ENCODE peak calls at places on chromosomes 2 and 18, in ten cellular contexts. One of them, this sample, is unnamed.

GRCh38 chr2:16441431-16441830 is 224.2 kb downstream of the CYRIA start:
- DNase-seq in CD8-positive, alpha-beta memory T cell: no peak
- DNase-seq in pancreas: no peak
- DNase-seq in IMR-90: no peak
- DNase-seq in aorta: no peak
- DNase-seq in HCT116: no peak
- DNase-seq in CD4-positive, CD25-positive, alpha-beta regulatory T cell: no peak
- DNase-seq in effector memory CD4-positive, alpha-beta T cell: no peak
- DNase-seq in GM23248: no peak
- DNase-seq in astrocyte: no peak
- DNase-seq in this sample: no peak

GRCh38 chr2:199987586-199987985 is 32.2 kb downstream of the MAIP1 start:
- DNase-seq in CD8-positive, alpha-beta memory T cell: no peak
- DNase-seq in pancreas: no peak
- DNase-seq in IMR-90: no peak
- DNase-seq in aorta: no peak
- DNase-seq in HCT116: no peak
- DNase-seq in CD4-positive, CD25-positive, alpha-beta regulatory T cell: no peak
- DNase-seq in effector memory CD4-positive, alpha-beta T cell: no peak
- DNase-seq in GM23248: no peak
- DNase-seq in astrocyte: no peak
- DNase-seq in this sample: no peak

GRCh38 chr2:37230581-37230980 is 815 bp downstream of the CEBPZ start:
- DNase-seq in CD8-positive, alpha-beta memory T cell: no peak
- DNase-seq in pancreas: no peak
- DNase-seq in IMR-90: no peak
- DNase-seq in aorta: no peak
- DNase-seq in HCT116: no peak
- DNase-seq in CD4-positive, CD25-positive, alpha-beta regulatory T cell: no peak
- DNase-seq in effector memory CD4-positive, alpha-beta T cell: no peak
- DNase-seq in GM23248: peak; percentile 44
- DNase-seq in astrocyte: peak; percentile 12
- DNase-seq in this sample: no peak

GRCh38 chr2:73825408-73825807 is 3.4 kb upstream of the STAMBP start:
- DNase-seq in CD8-positive, alpha-beta memory T cell: no peak
- DNase-seq in pancreas: no peak
- DNase-seq in IMR-90: peak; percentile 52
- DNase-seq in aorta: no peak
- DNase-seq in HCT116: no peak
- DNase-seq in CD4-positive, CD25-positive, alpha-beta regulatory T cell: no peak
- DNase-seq in effector memory CD4-positive, alpha-beta T cell: no peak
- DNase-seq in GM23248: peak; percentile 23
- DNase-seq in astrocyte: no peak
- DNase-seq in this sample: no peak

GRCh38 chr2:37898448-37898847 is 26.6 kb upstream of the RMDN2 start:
- DNase-seq in CD8-positive, alpha-beta memory T cell: no peak
- DNase-seq in pancreas: no peak
- DNase-seq in IMR-90: no peak
- DNase-seq in aorta: no peak
- DNase-seq in HCT116: no peak
- DNase-seq in CD4-positive, CD25-positive, alpha-beta regulatory T cell: no peak
- DNase-seq in effector memory CD4-positive, alpha-beta T cell: no peak
- DNase-seq in GM23248: no peak
- DNase-seq in astrocyte: no peak
- DNase-seq in this sample: no peak

GRCh38 chr2:221347471-221347870 is 224.6 kb downstream of the EPHA4 start:
- DNase-seq in CD8-positive, alpha-beta memory T cell: no peak
- DNase-seq in pancreas: no peak
- DNase-seq in IMR-90: peak; percentile 41
- DNase-seq in aorta: no peak
- DNase-seq in HCT116: no peak
- DNase-seq in CD4-positive, CD25-positive, alpha-beta regulatory T cell: no peak
- DNase-seq in effector memory CD4-positive, alpha-beta T cell: no peak
- DNase-seq in GM23248: peak; percentile 77
- DNase-seq in astrocyte: peak; percentile 24
- DNase-seq in this sample: no peak

GRCh38 chr18:42242758-42243157 is 287.7 kb downstream of the PIK3C3 start:
- DNase-seq in CD8-positive, alpha-beta memory T cell: no peak
- DNase-seq in pancreas: no peak
- DNase-seq in IMR-90: no peak
- DNase-seq in aorta: no peak
- DNase-seq in HCT116: no peak
- DNase-seq in CD4-positive, CD25-positive, alpha-beta regulatory T cell: no peak
- DNase-seq in effector memory CD4-positive, alpha-beta T cell: no peak
- DNase-seq in GM23248: no peak
- DNase-seq in astrocyte: no peak
- DNase-seq in this sample: no peak

GRCh38 chr18:13447621-13448020 is 229.1 kb downstream of the LDLRAD4 start:
- DNase-seq in CD8-positive, alpha-beta memory T cell: no peak
- DNase-seq in pancreas: no peak
- DNase-seq in IMR-90: peak; percentile 48
- DNase-seq in aorta: peak; percentile 84
- DNase-seq in HCT116: no peak
- DNase-seq in CD4-positive, CD25-positive, alpha-beta regulatory T cell: no peak
- DNase-seq in effector memory CD4-positive, alpha-beta T cell: no peak
- DNase-seq in GM23248: peak; percentile 96
- DNase-seq in astrocyte: peak; percentile 91
- DNase-seq in this sample: no peak

GRCh38 chr2:236569593-236569973 is at the start of gene ACKR3:
- DNase-seq in CD8-positive, alpha-beta memory T cell: peak; percentile 61
- DNase-seq in pancreas: peak; percentile 87
- DNase-seq in IMR-90: peak; percentile 24
- DNase-seq in aorta: peak; percentile 83
- DNase-seq in HCT116: peak; percentile 21
- DNase-seq in CD4-positive, CD25-positive, alpha-beta regulatory T cell: peak; percentile 88
- DNase-seq in effector memory CD4-positive, alpha-beta T cell: peak; percentile 61
- DNase-seq in GM23248: peak; percentile 85
- DNase-seq in astrocyte: peak; percentile 88
- DNase-seq in this sample: peak; percentile 87

GRCh38 chr2:232951891-232952290 is 61.2 kb downstream of the NGEF start:
- DNase-seq in CD8-positive, alpha-beta memory T cell: no peak
- DNase-seq in pancreas: no peak
- DNase-seq in IMR-90: no peak
- DNase-seq in aorta: no peak
- DNase-seq in HCT116: no peak
- DNase-seq in CD4-positive, CD25-positive, alpha-beta regulatory T cell: no peak
- DNase-seq in effector memory CD4-positive, alpha-beta T cell: no peak
- DNase-seq in GM23248: no peak
- DNase-seq in astrocyte: peak; percentile 15
- DNase-seq in this sample: no peak

GRCh38 chr2:110747522-110748488 is 15.4 kb downstream of the ACOXL start:
- DNase-seq in CD8-positive, alpha-beta memory T cell: no peak
- DNase-seq in pancreas: no peak
- DNase-seq in IMR-90: no peak
- DNase-seq in aorta: no peak
- DNase-seq in HCT116: no peak
- DNase-seq in CD4-positive, CD25-positive, alpha-beta regulatory T cell: no peak
- DNase-seq in effector memory CD4-positive, alpha-beta T cell: no peak
- DNase-seq in GM23248: no peak
- DNase-seq in astrocyte: no peak
- DNase-seq in this sample: no peak

GRCh38 chr2:62662548-62662947 is 43.0 kb upstream of the EHBP1 start:
- DNase-seq in CD8-positive, alpha-beta memory T cell: no peak
- DNase-seq in pancreas: no peak
- DNase-seq in IMR-90: no peak
- DNase-seq in aorta: no peak
- DNase-seq in HCT116: no peak
- DNase-seq in CD4-positive, CD25-positive, alpha-beta regulatory T cell: no peak
- DNase-seq in effector memory CD4-positive, alpha-beta T cell: no peak
- DNase-seq in GM23248: peak; percentile 12
- DNase-seq in astrocyte: no peak
- DNase-seq in this sample: no peak

GRCh38 chr2:123961576-123961975 is 63.5 kb upstream of the CNTNAP5 start:
- DNase-seq in CD8-positive, alpha-beta memory T cell: no peak
- DNase-seq in pancreas: no peak
- DNase-seq in IMR-90: no peak
- DNase-seq in aorta: no peak
- DNase-seq in HCT116: no peak
- DNase-seq in CD4-positive, CD25-positive, alpha-beta regulatory T cell: no peak
- DNase-seq in effector memory CD4-positive, alpha-beta T cell: no peak
- DNase-seq in GM23248: no peak
- DNase-seq in astrocyte: no peak
- DNase-seq in this sample: no peak

GRCh38 chr2:11598228-11598731 is 64.4 kb downstream of the GREB1 start:
- DNase-seq in CD8-positive, alpha-beta memory T cell: no peak
- DNase-seq in pancreas: no peak
- DNase-seq in IMR-90: no peak
- DNase-seq in aorta: peak; percentile 1
- DNase-seq in HCT116: no peak
- DNase-seq in CD4-positive, CD25-positive, alpha-beta regulatory T cell: no peak
- DNase-seq in effector memory CD4-positive, alpha-beta T cell: no peak
- DNase-seq in GM23248: no peak
- DNase-seq in astrocyte: no peak
- DNase-seq in this sample: no peak

GRCh38 chr2:130755234-130756040 is at the start of gene AMER3:
- DNase-seq in CD8-positive, alpha-beta memory T cell: no peak
- DNase-seq in pancreas: peak; percentile 86
- DNase-seq in IMR-90: no peak
- DNase-seq in aorta: no peak
- DNase-seq in HCT116: no peak
- DNase-seq in CD4-positive, CD25-positive, alpha-beta regulatory T cell: no peak
- DNase-seq in effector memory CD4-positive, alpha-beta T cell: no peak
- DNase-seq in GM23248: no peak
- DNase-seq in astrocyte: no peak
- DNase-seq in this sample: peak; percentile 28

GRCh38 chr2:10285578-10286198 is 17.0 kb upstream of the HPCAL1 start:
- DNase-seq in CD8-positive, alpha-beta memory T cell: no peak
- DNase-seq in pancreas: peak; percentile 90
- DNase-seq in IMR-90: peak; percentile 34
- DNase-seq in aorta: peak; percentile 97
- DNase-seq in HCT116: peak; percentile 71
- DNase-seq in CD4-positive, CD25-positive, alpha-beta regulatory T cell: no peak
- DNase-seq in effector memory CD4-positive, alpha-beta T cell: no peak
- DNase-seq in GM23248: peak; percentile 78
- DNase-seq in astrocyte: no peak
- DNase-seq in this sample: no peak

DNA sequence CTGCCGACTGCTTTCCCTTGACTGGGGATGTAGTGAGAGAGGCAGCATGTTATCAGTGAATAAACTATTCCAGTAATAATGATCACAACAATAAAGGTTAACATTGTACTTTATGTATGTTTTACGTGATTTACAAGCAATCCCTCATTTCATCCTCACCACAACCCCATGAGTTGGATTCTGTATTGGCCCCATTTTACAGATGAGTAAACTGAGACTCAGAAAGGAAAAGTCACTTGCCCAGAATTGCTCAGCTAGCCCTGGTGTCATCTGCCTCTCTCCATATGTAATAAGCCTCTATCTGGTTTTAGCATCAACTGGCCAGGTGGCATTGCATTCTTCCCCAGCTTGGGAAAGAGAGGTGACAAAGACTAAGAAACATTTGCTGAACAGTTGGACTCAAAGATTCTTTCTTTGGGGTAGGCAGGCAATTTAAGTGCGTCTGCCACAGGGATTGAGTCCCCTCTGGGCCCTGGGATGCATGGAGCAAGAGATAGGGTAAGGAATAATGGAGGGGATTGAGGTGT is 2.2 kb downstream of the CXCR2 start:
- DNase-seq in CD8-positive, alpha-beta memory T cell: no peak
- DNase-seq in pancreas: no peak
- DNase-seq in IMR-90: no peak
- DNase-seq in aorta: no peak
- DNase-seq in HCT116: no peak
- DNase-seq in CD4-positive, CD25-positive, alpha-beta regulatory T cell: no peak
- DNase-seq in effector memory CD4-positive, alpha-beta T cell: no peak
- DNase-seq in GM23248: no peak
- DNase-seq in astrocyte: no peak
- DNase-seq in this sample: no peak
- H3K4me1 ChIP-seq in CD8-positive, alpha-beta memory T cell: no peaks in the 10 kb centered on the region
- H3K4me1 ChIP-seq in pancreas: no peaks in the 10 kb centered on the region
- H3K4me1 ChIP-seq in IMR-90: no peaks in the 10 kb centered on the region
- H3K4me1 ChIP-seq in aorta: no peaks in the 10 kb centered on the region
- H3K4me1 ChIP-seq in HCT116: no peaks in the 10 kb centered on the region
- H3K4me1 ChIP-seq in CD4-positive, CD25-positive, alpha-beta regulatory T cell: no peaks in the 10 kb centered on the region
- H3K4me1 ChIP-seq in effector memory CD4-positive, alpha-beta T cell: no peaks in the 10 kb centered on the region
- H3K4me1 ChIP-seq in GM23248: no peaks in the 10 kb centered on the region
- H3K4me1 ChIP-seq in astrocyte: no peaks in the 10 kb centered on the region
- H3K4me1 ChIP-seq in this sample: no peaks in the 10 kb centered on the region

GRCh38 chr2:104889261-104890091 is 35.6 kb downstream of the POU3F3 start:
- DNase-seq in CD8-positive, alpha-beta memory T cell: no peak
- DNase-seq in pancreas: no peak
- DNase-seq in IMR-90: no peak
- DNase-seq in aorta: no peak
- DNase-seq in HCT116: no peak
- DNase-seq in CD4-positive, CD25-positive, alpha-beta regulatory T cell: no peak
- DNase-seq in effector memory CD4-positive, alpha-beta T cell: no peak
- DNase-seq in GM23248: no peak
- DNase-seq in astrocyte: no peak
- DNase-seq in this sample: no peak
- H3K4me3 ChIP-seq in CD8-positive, alpha-beta memory T cell: no peak overlapping the region
- H3K4me3 ChIP-seq in pancreas: no peak overlapping the region
- H3K4me3 ChIP-seq in IMR-90: no peak overlapping the region
- H3K4me3 ChIP-seq in aorta: no peak overlapping the region
- H3K4me3 ChIP-seq in HCT116: no peak overlapping the region
- H3K4me3 ChIP-seq in CD4-positive, CD25-positive, alpha-beta regulatory T cell: no peak overlapping the region
- H3K4me3 ChIP-seq in effector memory CD4-positive, alpha-beta T cell: no peak overlapping the region
- H3K4me3 ChIP-seq in GM23248: no peak overlapping the region
- H3K4me3 ChIP-seq in astrocyte: no peak overlapping the region
- H3K4me3 ChIP-seq in this sample: no peak overlapping the region

DNA sequence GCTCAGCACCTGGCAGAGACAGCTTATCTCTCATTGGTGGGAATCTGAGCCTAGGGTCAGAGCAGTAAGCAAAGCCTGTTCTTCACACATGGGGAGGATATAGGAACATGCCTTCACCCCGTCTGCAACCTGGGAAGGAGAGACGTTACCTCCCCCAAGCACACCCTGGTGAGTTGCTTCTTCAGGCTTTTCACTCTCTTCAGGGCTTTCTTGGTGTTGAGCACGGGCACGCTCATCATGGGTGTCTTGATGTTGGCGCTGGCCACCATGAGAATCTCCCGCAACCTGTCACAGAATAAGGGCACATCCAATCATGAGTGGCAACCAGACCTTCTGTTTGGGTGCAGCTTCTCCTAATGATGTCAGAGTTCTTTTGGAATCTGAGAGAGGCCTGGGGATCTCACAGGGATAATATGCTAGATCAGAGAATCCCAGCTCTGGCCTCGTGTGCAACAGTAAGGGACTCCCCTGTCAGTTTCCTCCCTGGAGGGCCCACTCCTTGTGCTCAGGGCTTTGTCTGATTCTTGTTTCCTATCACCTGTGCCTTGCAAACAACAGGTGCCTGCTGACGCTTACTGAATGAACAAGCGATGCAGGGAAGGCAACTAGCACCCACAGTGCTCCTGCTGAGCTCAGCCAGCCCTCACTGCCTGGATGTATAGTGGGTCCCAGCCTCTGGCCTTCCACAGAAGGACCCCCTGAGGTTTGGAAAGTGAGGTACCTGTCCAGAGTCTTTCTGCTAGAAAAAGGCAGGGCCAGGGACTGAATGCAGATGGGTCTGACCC is 66.3 kb downstream of the POLR1A start:
- DNase-seq in CD8-positive, alpha-beta memory T cell: no peak
- DNase-seq in pancreas: no peak
- DNase-seq in IMR-90: no peak
- DNase-seq in aorta: no peak
- DNase-seq in HCT116: no peak
- DNase-seq in CD4-positive, CD25-positive, alpha-beta regulatory T cell: no peak
- DNase-seq in effector memory CD4-positive, alpha-beta T cell: no peak
- DNase-seq in GM23248: no peak
- DNase-seq in astrocyte: no peak
- DNase-seq in this sample: peak; percentile 28
- H3K4me1 ChIP-seq in CD8-positive, alpha-beta memory T cell: peaks cover 77% of the 10 kb centered on the region
- H3K4me1 ChIP-seq in pancreas: peaks cover 27% of the 10 kb centered on the region
- H3K4me1 ChIP-seq in IMR-90: peaks cover 29% of the 10 kb centered on the region
- H3K4me1 ChIP-seq in aorta: no peaks in the 10 kb centered on the region
- H3K4me1 ChIP-seq in HCT116: no peaks in the 10 kb centered on the region
- H3K4me1 ChIP-seq in CD4-positive, CD25-positive, alpha-beta regulatory T cell: peaks cover 66% of the 10 kb centered on the region
- H3K4me1 ChIP-seq in effector memory CD4-positive, alpha-beta T cell: peaks cover 68% of the 10 kb centered on the region
- H3K4me1 ChIP-seq in GM23248: peaks cover 36% of the 10 kb centered on the region
- H3K4me1 ChIP-seq in astrocyte: peaks cover 31% of the 10 kb centered on the region
- H3K4me1 ChIP-seq in this sample: peaks cover 77% of the 10 kb centered on the region

GRCh38 chr2:171316755-171317337 is 116.9 kb downstream of the METTL8 start:
- DNase-seq in CD8-positive, alpha-beta memory T cell: no peak
- DNase-seq in pancreas: no peak
- DNase-seq in IMR-90: no peak
- DNase-seq in aorta: no peak
- DNase-seq in HCT116: no peak
- DNase-seq in CD4-positive, CD25-positive, alpha-beta regulatory T cell: no peak
- DNase-seq in effector memory CD4-positive, alpha-beta T cell: no peak
- DNase-seq in GM23248: no peak
- DNase-seq in astrocyte: no peak
- DNase-seq in this sample: no peak
- H3K4me3 ChIP-seq in CD8-positive, alpha-beta memory T cell: no peak overlapping the region
- H3K4me3 ChIP-seq in pancreas: no peak overlapping the region
- H3K4me3 ChIP-seq in IMR-90: no peak overlapping the region
- H3K4me3 ChIP-seq in aorta: no peak overlapping the region
- H3K4me3 ChIP-seq in HCT116: no peak overlapping the region
- H3K4me3 ChIP-seq in CD4-positive, CD25-positive, alpha-beta regulatory T cell: no peak overlapping the region
- H3K4me3 ChIP-seq in effector memory CD4-positive, alpha-beta T cell: no peak overlapping the region
- H3K4me3 ChIP-seq in GM23248: no peak overlapping the region
- H3K4me3 ChIP-seq in astrocyte: no peak overlapping the region
- H3K4me3 ChIP-seq in this sample: no peak overlapping the region

This sample was measured in CD4-positive, alpha-beta memory T cell.